ENCODE peak calls at places on chromosomes 2 and 18, in eight cellular contexts. One of them, this sample, is unnamed.

GRCh38 chr2:239824051-239824694 is 201.0 kb downstream of the NDUFA10 start:
- DNase-seq in stimulated activated naive CD8-positive, alpha-beta T cell treated with anti-CD3 and anti-CD28 coated beads, Interleukin-15, amount 100 ng/mL, for 72 hours: no peak
- DNase-seq in T-helper 1 cell: peak
- DNase-seq in DMS153: peak
- DNase-seq in WTC11: peak
- DNase-seq in prostate gland: peak
- DNase-seq in T-helper 9 cell: no peak
- DNase-seq in left colon: peak
- DNase-seq in this sample: no peak

GRCh38 chr18:79950440-79951341 is 762 bp downstream of the SLC66A2 start:
- DNase-seq in prostate gland: no peak
- DNase-seq in T-helper 9 cell: peak
- DNase-seq in left colon: peak
- DNase-seq in T-helper 1 cell: peak
- DNase-seq in WTC11: peak
- DNase-seq in DMS153: no peak
- DNase-seq in stimulated activated naive CD8-positive, alpha-beta T cell treated with anti-CD3 and anti-CD28 coated beads, Interleukin-15, amount 100 ng/mL, for 72 hours: no peak
- DNase-seq in this sample: no peak

GRCh38 chr2:157784823-157785175 is 91.3 kb downstream of the ACVR1 start:
- DNase-seq in T-helper 1 cell: no peak
- DNase-seq in T-helper 9 cell: no peak
- DNase-seq in DMS153: no peak
- DNase-seq in stimulated activated naive CD8-positive, alpha-beta T cell treated with anti-CD3 and anti-CD28 coated beads, Interleukin-15, amount 100 ng/mL, for 72 hours: no peak
- DNase-seq in prostate gland: no peak
- DNase-seq in left colon: no peak
- DNase-seq in WTC11: no peak
- DNase-seq in this sample: no peak

GRCh38 chr2:190533968-190534309 is 583 bp downstream of the NEMP2 start:
- DNase-seq in T-helper 9 cell: no peak
- DNase-seq in prostate gland: no peak
- DNase-seq in T-helper 1 cell: peak
- DNase-seq in DMS153: no peak
- DNase-seq in stimulated activated naive CD8-positive, alpha-beta T cell treated with anti-CD3 and anti-CD28 coated beads, Interleukin-15, amount 100 ng/mL, for 72 hours: peak
- DNase-seq in left colon: peak
- DNase-seq in WTC11: no peak
- DNase-seq in this sample: no peak

GRCh38 chr2:42331569-42332284 is 29.3 kb downstream of the COX7A2L start:
- DNase-seq in stimulated activated naive CD8-positive, alpha-beta T cell treated with anti-CD3 and anti-CD28 coated beads, Interleukin-15, amount 100 ng/mL, for 72 hours: no peak
- DNase-seq in T-helper 1 cell: no peak
- DNase-seq in left colon: no peak
- DNase-seq in DMS153: no peak
- DNase-seq in WTC11: no peak
- DNase-seq in T-helper 9 cell: no peak
- DNase-seq in prostate gland: no peak
- DNase-seq in this sample: no peak

GRCh38 chr2:143758629-143759330 is 629.6 kb downstream of the ARHGAP15 start:
- DNase-seq in prostate gland: no peak
- DNase-seq in T-helper 9 cell: no peak
- DNase-seq in WTC11: no peak
- DNase-seq in stimulated activated naive CD8-positive, alpha-beta T cell treated with anti-CD3 and anti-CD28 coated beads, Interleukin-15, amount 100 ng/mL, for 72 hours: no peak
- DNase-seq in left colon: no peak
- DNase-seq in DMS153: no peak
- DNase-seq in T-helper 1 cell: no peak
- DNase-seq in this sample: no peak

GRCh38 chr2:886072-887022 is 64.3 kb upstream of the SNTG2 start:
- DNase-seq in DMS153: no peak
- DNase-seq in left colon: no peak
- DNase-seq in prostate gland: no peak
- DNase-seq in WTC11: no peak
- DNase-seq in T-helper 9 cell: no peak
- DNase-seq in T-helper 1 cell: no peak
- DNase-seq in stimulated activated naive CD8-positive, alpha-beta T cell treated with anti-CD3 and anti-CD28 coated beads, Interleukin-15, amount 100 ng/mL, for 72 hours: no peak
- DNase-seq in this sample: no peak

GRCh38 chr2:26534098-26534864 is 56.4 kb upstream of the OTOF start:
- DNase-seq in prostate gland: no peak
- DNase-seq in T-helper 1 cell: no peak
- DNase-seq in DMS153: peak
- DNase-seq in left colon: no peak
- DNase-seq in T-helper 9 cell: no peak
- DNase-seq in WTC11: no peak
- DNase-seq in stimulated activated naive CD8-positive, alpha-beta T cell treated with anti-CD3 and anti-CD28 coated beads, Interleukin-15, amount 100 ng/mL, for 72 hours: no peak
- DNase-seq in this sample: no peak

GRCh38 chr2:17815466-17816184 is 635 bp upstream of the MSGN1 start:
- DNase-seq in left colon: no peak
- DNase-seq in WTC11: no peak
- DNase-seq in stimulated activated naive CD8-positive, alpha-beta T cell treated with anti-CD3 and anti-CD28 coated beads, Interleukin-15, amount 100 ng/mL, for 72 hours: no peak
- DNase-seq in T-helper 1 cell: no peak
- DNase-seq in prostate gland: peak
- DNase-seq in T-helper 9 cell: no peak
- DNase-seq in DMS153: no peak
- DNase-seq in this sample: no peak

GRCh38 chr18:43870626-43871025 is 593.3 kb upstream of the SYT4 start:
- DNase-seq in WTC11: no peak
- DNase-seq in stimulated activated naive CD8-positive, alpha-beta T cell treated with anti-CD3 and anti-CD28 coated beads, Interleukin-15, amount 100 ng/mL, for 72 hours: no peak
- DNase-seq in DMS153: no peak
- DNase-seq in left colon: no peak
- DNase-seq in prostate gland: no peak
- DNase-seq in T-helper 9 cell: no peak
- DNase-seq in T-helper 1 cell: no peak
- DNase-seq in this sample: no peak

GRCh38 chr18:11366410-11366809 is 217.0 kb upstream of the PIEZO2 start:
- DNase-seq in T-helper 9 cell: no peak
- DNase-seq in left colon: no peak
- DNase-seq in WTC11: no peak
- DNase-seq in DMS153: no peak
- DNase-seq in T-helper 1 cell: no peak
- DNase-seq in stimulated activated naive CD8-positive, alpha-beta T cell treated with anti-CD3 and anti-CD28 coated beads, Interleukin-15, amount 100 ng/mL, for 72 hours: no peak
- DNase-seq in prostate gland: no peak
- DNase-seq in this sample: no peak

GRCh38 chr18:6963452-6964097 is 154.0 kb downstream of the LAMA1 start:
- DNase-seq in T-helper 1 cell: no peak
- DNase-seq in left colon: no peak
- DNase-seq in DMS153: no peak
- DNase-seq in prostate gland: no peak
- DNase-seq in WTC11: no peak
- DNase-seq in stimulated activated naive CD8-positive, alpha-beta T cell treated with anti-CD3 and anti-CD28 coated beads, Interleukin-15, amount 100 ng/mL, for 72 hours: no peak
- DNase-seq in T-helper 9 cell: no peak
- DNase-seq in this sample: no peak

GRCh38 chr2:42252464-42252863 is 83.3 kb downstream of the EML4 start:
- DNase-seq in T-helper 9 cell: no peak
- DNase-seq in stimulated activated naive CD8-positive, alpha-beta T cell treated with anti-CD3 and anti-CD28 coated beads, Interleukin-15, amount 100 ng/mL, for 72 hours: peak
- DNase-seq in DMS153: no peak
- DNase-seq in left colon: no peak
- DNase-seq in WTC11: no peak
- DNase-seq in prostate gland: no peak
- DNase-seq in T-helper 1 cell: no peak
- DNase-seq in this sample: no peak

GRCh38 chr18:53457068-53457467 is 767.4 kb downstream of the MBD2 start:
- DNase-seq in DMS153: no peak
- DNase-seq in stimulated activated naive CD8-positive, alpha-beta T cell treated with anti-CD3 and anti-CD28 coated beads, Interleukin-15, amount 100 ng/mL, for 72 hours: no peak
- DNase-seq in prostate gland: no peak
- DNase-seq in WTC11: no peak
- DNase-seq in T-helper 9 cell: no peak
- DNase-seq in left colon: no peak
- DNase-seq in T-helper 1 cell: no peak
- DNase-seq in this sample: peak

GRCh38 chr2:183490930-183491329 is 366.7 kb downstream of the NUP35 start:
- DNase-seq in stimulated activated naive CD8-positive, alpha-beta T cell treated with anti-CD3 and anti-CD28 coated beads, Interleukin-15, amount 100 ng/mL, for 72 hours: no peak
- DNase-seq in T-helper 9 cell: no peak
- DNase-seq in T-helper 1 cell: no peak
- DNase-seq in WTC11: no peak
- DNase-seq in DMS153: no peak
- DNase-seq in prostate gland: no peak
- DNase-seq in left colon: no peak
- DNase-seq in this sample: no peak

GRCh38 chr2:163182764-163183354 is 344.3 kb upstream of the KCNH7 start:
- DNase-seq in T-helper 1 cell: no peak
- DNase-seq in T-helper 9 cell: no peak
- DNase-seq in stimulated activated naive CD8-positive, alpha-beta T cell treated with anti-CD3 and anti-CD28 coated beads, Interleukin-15, amount 100 ng/mL, for 72 hours: no peak
- DNase-seq in left colon: no peak
- DNase-seq in WTC11: no peak
- DNase-seq in prostate gland: no peak
- DNase-seq in DMS153: no peak
- DNase-seq in this sample: no peak

GRCh38 chr2:68320118-68320641 is 431 bp upstream of the CNRIP1 start:
- DNase-seq in left colon: no peak
- DNase-seq in stimulated activated naive CD8-positive, alpha-beta T cell treated with anti-CD3 and anti-CD28 coated beads, Interleukin-15, amount 100 ng/mL, for 72 hours: no peak
- DNase-seq in T-helper 1 cell: no peak
- DNase-seq in DMS153: peak
- DNase-seq in T-helper 9 cell: no peak
- DNase-seq in prostate gland: no peak
- DNase-seq in WTC11: peak
- DNase-seq in this sample: no peak

GRCh38 chr2:199975297-199975895 is 20.0 kb downstream of the MAIP1 start:
- DNase-seq in left colon: no peak
- DNase-seq in T-helper 1 cell: no peak
- DNase-seq in WTC11: no peak
- DNase-seq in DMS153: no peak
- DNase-seq in T-helper 9 cell: no peak
- DNase-seq in stimulated activated naive CD8-positive, alpha-beta T cell treated with anti-CD3 and anti-CD28 coated beads, Interleukin-15, amount 100 ng/mL, for 72 hours: no peak
- DNase-seq in prostate gland: no peak
- DNase-seq in this sample: no peak

GRCh38 chr2:74924463-74925265 is 33.8 kb upstream of the POLE4 start:
- DNase-seq in T-helper 1 cell: no peak
- DNase-seq in left colon: no peak
- DNase-seq in DMS153: no peak
- DNase-seq in T-helper 9 cell: no peak
- DNase-seq in stimulated activated naive CD8-positive, alpha-beta T cell treated with anti-CD3 and anti-CD28 coated beads, Interleukin-15, amount 100 ng/mL, for 72 hours: no peak
- DNase-seq in WTC11: no peak
- DNase-seq in prostate gland: no peak
- DNase-seq in this sample: no peak

GRCh38 chr2:98277156-98277859 is 68.9 kb upstream of the CNGA3 start:
- DNase-seq in left colon: peak
- DNase-seq in WTC11: no peak
- DNase-seq in T-helper 1 cell: no peak
- DNase-seq in T-helper 9 cell: no peak
- DNase-seq in prostate gland: no peak
- DNase-seq in stimulated activated naive CD8-positive, alpha-beta T cell treated with anti-CD3 and anti-CD28 coated beads, Interleukin-15, amount 100 ng/mL, for 72 hours: no peak
- DNase-seq in DMS153: no peak
- DNase-seq in this sample: no peak

GRCh38 chr2:193963472-193964119 is 1693.4 kb upstream of the SLC39A10 start:
- DNase-seq in prostate gland: no peak
- DNase-seq in T-helper 1 cell: no peak
- DNase-seq in stimulated activated naive CD8-positive, alpha-beta T cell treated with anti-CD3 and anti-CD28 coated beads, Interleukin-15, amount 100 ng/mL, for 72 hours: no peak
- DNase-seq in DMS153: no peak
- DNase-seq in T-helper 9 cell: no peak
- DNase-seq in WTC11: peak
- DNase-seq in left colon: no peak
- DNase-seq in this sample: peak

GRCh38 chr18:8858888-8859511 is 153.6 kb downstream of the MTCL1 start:
- DNase-seq in stimulated activated naive CD8-positive, alpha-beta T cell treated with anti-CD3 and anti-CD28 coated beads, Interleukin-15, amount 100 ng/mL, for 72 hours: no peak
- DNase-seq in T-helper 1 cell: no peak
- DNase-seq in WTC11: no peak
- DNase-seq in DMS153: no peak
- DNase-seq in prostate gland: no peak
- DNase-seq in left colon: no peak
- DNase-seq in T-helper 9 cell: no peak
- DNase-seq in this sample: peak

GRCh38 chr2:29123584-29124349 is 8.6 kb downstream of the CLIP4 start:
- DNase-seq in T-helper 9 cell: no peak
- DNase-seq in left colon: no peak
- DNase-seq in T-helper 1 cell: no peak
- DNase-seq in prostate gland: no peak
- DNase-seq in WTC11: no peak
- DNase-seq in stimulated activated naive CD8-positive, alpha-beta T cell treated with anti-CD3 and anti-CD28 coated beads, Interleukin-15, amount 100 ng/mL, for 72 hours: peak
- DNase-seq in DMS153: no peak
- DNase-seq in this sample: peak

GRCh38 chr18:11570073-11570588 is 39.3 kb upstream of the SLC35G4 start:
- DNase-seq in WTC11: peak
- DNase-seq in left colon: no peak
- DNase-seq in T-helper 9 cell: no peak
- DNase-seq in prostate gland: no peak
- DNase-seq in stimulated activated naive CD8-positive, alpha-beta T cell treated with anti-CD3 and anti-CD28 coated beads, Interleukin-15, amount 100 ng/mL, for 72 hours: no peak
- DNase-seq in DMS153: no peak
- DNase-seq in T-helper 1 cell: no peak
- DNase-seq in this sample: no peak

GRCh38 chr2:43469713-43470112 is 126.1 kb downstream of the THADA start:
- DNase-seq in prostate gland: no peak
- DNase-seq in WTC11: no peak
- DNase-seq in DMS153: no peak
- DNase-seq in T-helper 1 cell: no peak
- DNase-seq in T-helper 9 cell: no peak
- DNase-seq in left colon: no peak
- DNase-seq in stimulated activated naive CD8-positive, alpha-beta T cell treated with anti-CD3 and anti-CD28 coated beads, Interleukin-15, amount 100 ng/mL, for 72 hours: no peak
- DNase-seq in this sample: no peak

GRCh38 chr18:59697236-59697932 is at the start of gene CCBE1:
- DNase-seq in DMS153: no peak
- DNase-seq in T-helper 1 cell: peak
- DNase-seq in T-helper 9 cell: peak
- DNase-seq in WTC11: peak
- DNase-seq in left colon: peak
- DNase-seq in stimulated activated naive CD8-positive, alpha-beta T cell treated with anti-CD3 and anti-CD28 coated beads, Interleukin-15, amount 100 ng/mL, for 72 hours: peak
- DNase-seq in prostate gland: peak
- DNase-seq in this sample: peak

GRCh38 chr2:20471902-20472559 is 25.2 kb downstream of the RHOB start:
- DNase-seq in DMS153: no peak
- DNase-seq in WTC11: no peak
- DNase-seq in prostate gland: no peak
- DNase-seq in stimulated activated naive CD8-positive, alpha-beta T cell treated with anti-CD3 and anti-CD28 coated beads, Interleukin-15, amount 100 ng/mL, for 72 hours: no peak
- DNase-seq in T-helper 1 cell: no peak
- DNase-seq in T-helper 9 cell: no peak
- DNase-seq in left colon: no peak
- DNase-seq in this sample: no peak

GRCh38 chr18:35616664-35617423 is 35.3 kb downstream of the GALNT1 start:
- DNase-seq in prostate gland: no peak
- DNase-seq in left colon: peak
- DNase-seq in stimulated activated naive CD8-positive, alpha-beta T cell treated with anti-CD3 and anti-CD28 coated beads, Interleukin-15, amount 100 ng/mL, for 72 hours: peak
- DNase-seq in DMS153: peak
- DNase-seq in WTC11: no peak
- DNase-seq in T-helper 9 cell: peak
- DNase-seq in T-helper 1 cell: peak
- DNase-seq in this sample: peak

GRCh38 chr2:239461551-239462515 is 61.0 kb upstream of the HDAC4 start:
- DNase-seq in T-helper 9 cell: no peak
- DNase-seq in WTC11: no peak
- DNase-seq in T-helper 1 cell: no peak
- DNase-seq in stimulated activated naive CD8-positive, alpha-beta T cell treated with anti-CD3 and anti-CD28 coated beads, Interleukin-15, amount 100 ng/mL, for 72 hours: peak
- DNase-seq in prostate gland: no peak
- DNase-seq in left colon: no peak
- DNase-seq in DMS153: no peak
- DNase-seq in this sample: no peak

GRCh38 chr18:76451475-76452331 is 43.3 kb downstream of the ZNF516 start:
- DNase-seq in DMS153: no peak
- DNase-seq in left colon: no peak
- DNase-seq in stimulated activated naive CD8-positive, alpha-beta T cell treated with anti-CD3 and anti-CD28 coated beads, Interleukin-15, amount 100 ng/mL, for 72 hours: no peak
- DNase-seq in prostate gland: no peak
- DNase-seq in T-helper 9 cell: no peak
- DNase-seq in T-helper 1 cell: no peak
- DNase-seq in WTC11: no peak
- DNase-seq in this sample: no peak

GRCh38 chr2:227033471-227034148 is 130.4 kb downstream of the COL4A4 start:
- DNase-seq in T-helper 9 cell: no peak
- DNase-seq in DMS153: no peak
- DNase-seq in WTC11: peak
- DNase-seq in T-helper 1 cell: no peak
- DNase-seq in left colon: peak
- DNase-seq in stimulated activated naive CD8-positive, alpha-beta T cell treated with anti-CD3 and anti-CD28 coated beads, Interleukin-15, amount 100 ng/mL, for 72 hours: peak
- DNase-seq in prostate gland: peak
- DNase-seq in this sample: peak

GRCh38 chr2:233082222-233082933 is 22.2 kb downstream of the INPP5D start:
- DNase-seq in DMS153: no peak
- DNase-seq in T-helper 1 cell: peak
- DNase-seq in prostate gland: no peak
- DNase-seq in T-helper 9 cell: no peak
- DNase-seq in left colon: no peak
- DNase-seq in stimulated activated naive CD8-positive, alpha-beta T cell treated with anti-CD3 and anti-CD28 coated beads, Interleukin-15, amount 100 ng/mL, for 72 hours: peak
- DNase-seq in WTC11: no peak
- DNase-seq in this sample: no peak

GRCh38 chr2:189285962-189286648 is 106.5 kb upstream of the COL5A2 start:
- DNase-seq in DMS153: no peak
- DNase-seq in stimulated activated naive CD8-positive, alpha-beta T cell treated with anti-CD3 and anti-CD28 coated beads, Interleukin-15, amount 100 ng/mL, for 72 hours: no peak
- DNase-seq in prostate gland: no peak
- DNase-seq in T-helper 1 cell: no peak
- DNase-seq in left colon: no peak
- DNase-seq in WTC11: no peak
- DNase-seq in T-helper 9 cell: no peak
- DNase-seq in this sample: peak

GRCh38 chr2:203280428-203281064 is 41.7 kb downstream of the CYP20A1 start:
- DNase-seq in DMS153: no peak
- DNase-seq in stimulated activated naive CD8-positive, alpha-beta T cell treated with anti-CD3 and anti-CD28 coated beads, Interleukin-15, amount 100 ng/mL, for 72 hours: no peak
- DNase-seq in T-helper 9 cell: no peak
- DNase-seq in WTC11: no peak
- DNase-seq in prostate gland: no peak
- DNase-seq in left colon: no peak
- DNase-seq in T-helper 1 cell: no peak
- DNase-seq in this sample: no peak

This sample was measured in amniotic stem cell.